ENCODE peak calls at places on chromosomes 13 and 19, in seven cellular contexts. G is effector memory CD4-positive, alpha-beta T cell; K is dorsolateral prefrontal cortex; X is mesendoderm; B is BJ; V is lower lobe of right lung; T is right lobe of liver. J is an unnamed sample.

GRCh38 chr13:106114981-106115554 is 420.4 kb downstream of the EFNB2 start:
- DNase-seq in G (no peak), K (no peak), X (no peak), B (peak; percentile 44), V (no peak), T (no peak), J (no peak)

GRCh38 chr13:59409651-59410200 is 754.0 kb downstream of the DIAPH3 start:
- DNase-seq in G (no peak), K (no peak), X (peak; percentile 60), B (no peak), V (no peak), T (no peak), J (no peak)

GRCh38 chr19:32339988-32340874 is 5.2 kb upstream of the ZNF507 start:
- DNase-seq in G (peak; percentile 15), K (peak; percentile 55), X (peak; percentile 68), B (no peak), V (peak; percentile 74), T (peak; percentile 73), J (no peak)

GRCh38 chr19:19270749-19271571 is 2.1 kb downstream of the TM6SF2 start:
- DNase-seq in G (no peak), K (no peak), X (no peak), B (no peak), V (no peak), T (no peak), J (no peak)

GRCh38 chr19:39514840-39515550 is at the start of gene SELENOV:
- DNase-seq in G (no peak), K (no peak), X (peak; percentile 84), B (no peak), V (no peak), T (peak; percentile 27), J (no peak)

GRCh38 chr19:35959040-35959967 is 23.1 kb downstream of the LRFN3 start:
- DNase-seq in G (peak; percentile 75), K (no peak), X (no peak), B (no peak), V (peak; percentile 83), T (peak; percentile 59), J (no peak)

GRCh38 chr13:80168089-80168850 is 172.7 kb downstream of the SPRY2 start:
- DNase-seq in G (no peak), K (no peak), X (no peak), B (peak; percentile 4), V (no peak), T (no peak), J (no peak)

GRCh38 chr13:46179576-46180368 is 2.2 kb downstream of the LCP1 start:
- DNase-seq in G (peak; percentile 69), K (no peak), X (no peak), B (no peak), V (peak; percentile 75), T (peak; percentile 54), J (peak; percentile 89)

GRCh38 chr13:92270990-92271389 is 872.6 kb downstream of the GPC5 start:
- DNase-seq in G (no peak), K (no peak), X (no peak), B (no peak), V (no peak), T (no peak), J (no peak)

DNA sequence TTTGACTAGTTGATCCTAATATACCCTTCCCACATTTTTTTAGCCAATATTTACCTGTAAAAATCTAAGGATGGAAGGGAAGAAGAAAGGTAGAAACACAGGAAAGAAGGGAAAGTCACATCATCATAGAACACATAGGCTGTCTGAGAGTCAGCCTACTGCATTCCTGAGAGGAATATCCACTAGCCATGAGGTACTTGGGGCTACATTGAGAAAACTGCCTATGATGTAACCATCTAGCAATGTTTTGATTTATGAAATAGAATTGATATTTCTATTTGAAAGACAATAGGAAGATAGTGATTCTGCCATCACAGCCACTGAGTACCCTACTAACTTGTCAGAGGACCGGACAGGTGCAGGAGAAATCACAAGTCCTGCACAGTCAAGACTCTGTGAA is 873.8 kb downstream of the GPC5 start:
- DNase-seq in G (no peak), K (no peak), X (no peak), B (no peak), V (no peak), T (no peak), J (no peak)
- H3K4me3 ChIP-seq in G (no peak overlapping the region), K (no peak overlapping the region), X (no peak overlapping the region), B (no peak overlapping the region), V (no peak overlapping the region), T (no peak overlapping the region), J (no peak overlapping the region)

DNA sequence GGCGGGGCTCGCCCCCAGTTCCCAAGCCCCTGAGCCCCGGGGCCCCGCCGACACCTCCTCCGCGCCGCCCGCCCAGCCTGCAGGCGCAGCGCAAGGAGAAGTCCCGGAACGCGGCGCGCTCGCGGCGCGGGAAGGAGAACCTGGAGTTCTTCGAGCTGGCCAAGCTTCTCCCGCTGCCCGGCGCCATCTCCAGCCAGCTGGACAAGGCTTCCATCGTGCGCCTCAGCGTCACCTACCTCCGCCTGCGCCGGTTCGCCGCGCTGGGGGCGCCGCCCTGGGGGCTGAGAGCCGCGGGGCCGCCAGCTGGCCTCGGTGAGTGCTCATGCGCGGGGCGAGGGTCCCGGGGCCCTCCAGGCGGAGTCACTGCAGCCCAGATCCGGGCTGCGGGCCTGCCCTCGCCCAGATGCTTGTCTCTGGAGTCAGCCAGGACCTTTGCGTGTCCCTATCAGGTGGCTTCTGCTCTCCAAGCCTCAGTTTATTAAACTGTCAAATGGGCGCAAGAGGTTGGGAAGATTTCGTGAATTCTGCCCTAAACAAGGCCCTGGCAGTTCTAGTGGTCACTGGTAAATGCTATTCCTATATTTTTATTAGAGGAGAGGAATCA is 2.0 kb downstream of the NPAS1 start:
- DNase-seq in G (no peak), K (no peak), X (peak; percentile 45), B (no peak), V (no peak), T (no peak), J (no peak)
- H3K4me3 ChIP-seq in G (no peak overlapping the region), K (peak overlapping the region; percentile 40), X (no peak overlapping the region), B (peak overlapping the region; percentile 47), V (peak overlapping the region; percentile 36), T (no peak overlapping the region), J (no peak overlapping the region)

DNA sequence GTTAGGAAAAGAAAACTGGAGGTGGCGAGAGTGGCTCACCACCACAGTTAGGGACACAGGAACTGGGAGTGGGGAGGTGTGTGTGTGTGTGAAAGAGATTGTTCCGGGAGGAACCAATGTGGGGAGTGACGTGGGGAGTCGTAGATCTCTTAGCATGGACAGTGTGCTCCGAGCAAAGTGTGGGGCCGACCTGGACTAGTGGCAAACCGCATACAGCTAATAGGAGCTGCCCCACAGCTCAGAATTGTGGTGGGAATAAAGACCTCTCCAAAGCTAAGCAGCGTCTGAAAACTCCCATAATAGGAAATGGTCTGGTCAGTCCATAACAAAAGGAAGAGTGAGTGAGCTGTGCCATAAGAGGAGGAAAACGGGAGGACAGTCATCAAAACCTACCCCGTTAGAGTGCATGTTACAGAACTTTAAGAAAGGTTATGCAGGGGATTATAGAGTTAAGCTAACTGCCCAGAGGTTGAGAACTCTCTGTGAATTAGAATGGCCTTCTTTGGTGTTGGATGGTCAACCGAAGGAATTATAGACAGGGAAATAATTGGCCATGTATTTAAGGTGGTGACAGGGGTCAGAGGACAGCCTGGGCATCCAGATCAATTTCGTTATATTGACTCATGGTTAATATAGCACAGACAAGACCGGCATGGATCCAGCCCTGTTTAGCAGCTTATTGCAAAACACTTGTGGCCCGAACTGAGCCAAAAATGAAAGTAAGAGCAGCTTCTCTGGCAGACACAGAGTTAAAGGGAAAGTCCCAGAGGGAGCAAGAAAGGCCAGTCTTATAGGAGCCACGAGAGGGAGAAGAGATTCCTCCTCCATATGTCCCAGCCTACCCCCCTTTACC is 8.9 kb upstream of the SLC15A1 start:
- DNase-seq in G (no peak), K (no peak), X (no peak), B (no peak), V (no peak), T (peak; percentile 44), J (no peak)
- H3K4me3 ChIP-seq in G (no peak overlapping the region), K (no peak overlapping the region), X (no peak overlapping the region), B (no peak overlapping the region), V (peak overlapping the region; percentile 45), T (no peak overlapping the region), J (no peak overlapping the region)

GRCh38 chr19:48750351-48750750 is 2.1 kb downstream of the FUT1 start:
- DNase-seq in G (no peak), K (no peak), X (no peak), B (no peak), V (no peak), T (no peak), J (no peak)
- H3K4me3 ChIP-seq in G (no peak overlapping the region), K (no peak overlapping the region), X (no peak overlapping the region), B (no peak overlapping the region), V (peak overlapping the region; percentile 61), T (no peak overlapping the region), J (no peak overlapping the region)

DNA sequence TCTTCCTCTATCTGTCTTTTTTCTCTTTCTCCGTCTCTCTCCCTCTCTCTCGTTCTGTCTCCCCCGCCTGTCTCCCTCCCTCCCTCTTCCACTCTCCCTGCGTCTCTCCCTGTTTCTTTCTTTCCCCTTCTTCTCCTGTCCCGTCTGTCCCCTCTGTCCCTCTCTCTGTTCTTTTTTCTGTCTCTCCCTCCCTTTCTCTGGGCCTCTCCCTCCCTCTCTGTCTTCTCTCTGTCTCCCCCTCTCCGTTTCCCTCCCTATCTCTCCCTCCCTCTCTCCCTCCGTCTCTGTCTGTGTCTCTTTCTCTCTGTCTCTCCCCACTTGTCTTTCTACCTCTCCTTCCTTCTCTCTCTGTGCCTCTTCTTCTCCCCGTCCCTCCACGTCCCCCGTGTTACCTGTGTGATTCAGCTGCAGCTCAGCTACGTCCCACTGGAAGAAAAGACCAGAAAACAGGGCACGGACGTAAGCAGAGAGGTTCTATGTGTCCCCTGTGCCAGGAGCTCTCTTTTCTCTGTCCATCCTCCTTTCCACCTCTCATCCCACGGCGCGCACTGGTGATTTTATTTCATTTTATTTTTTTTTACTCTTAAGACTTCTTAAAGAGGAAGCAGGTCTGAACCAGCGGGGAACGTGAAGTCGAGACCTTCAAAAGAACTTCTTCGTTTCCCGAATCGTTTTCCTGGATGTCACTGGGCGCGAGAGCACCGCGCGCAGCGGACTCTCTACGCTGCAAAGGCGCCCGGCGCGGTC is 1.1 kb downstream of the CD70 start:
- DNase-seq in G (no peak), K (no peak), X (peak; percentile 37), B (no peak), V (no peak), T (no peak), J (no peak)
- H3K4me3 ChIP-seq in G (peak overlapping the region; percentile 33), K (no peak overlapping the region), X (peak overlapping the region; percentile 33), B (no peak overlapping the region), V (peak overlapping the region; percentile 40), T (no peak overlapping the region), J (no peak overlapping the region)

GRCh38 chr13:30305456-30305855 is 1.9 kb downstream of the KATNAL1 start:
- DNase-seq in G (no peak), K (no peak), X (no peak), B (no peak), V (no peak), T (no peak), J (no peak)
- H3K4me3 ChIP-seq in G (no peak overlapping the region), K (no peak overlapping the region), X (no peak overlapping the region), B (peak overlapping the region; percentile 75), V (peak overlapping the region; percentile 89), T (no peak overlapping the region), J (no peak overlapping the region)

J was measured in Jurkat, Clone E6-1.